ENCODE peak calls at places on chromosomes 3 and 15, in six cellular contexts. One of them, this sample, is unnamed.

GRCh38 chr3:14658978-14659377 is 7.4 kb downstream of the CCDC174 start:
- DNase-seq in Calu3: no peak
- DNase-seq in HAP-1: no peak
- DNase-seq in HuH-7: no peak
- DNase-seq in NCI-H1092: no peak
- DNase-seq in ascending aorta: no peak
- DNase-seq in this sample: no peak

GRCh38 chr15:46644493-46645481 is 1010.0 kb downstream of the SQOR start:
- DNase-seq in HAP-1: no peak
- DNase-seq in Calu3: no peak
- DNase-seq in NCI-H1092: no peak
- DNase-seq in ascending aorta: no peak
- DNase-seq in HuH-7: no peak
- DNase-seq in this sample: no peak

GRCh38 chr15:85520650-85521049 is 140.2 kb downstream of the AKAP13 start:
- DNase-seq in HuH-7: no peak
- DNase-seq in NCI-H1092: no peak
- DNase-seq in HAP-1: no peak
- DNase-seq in ascending aorta: no peak
- DNase-seq in Calu3: no peak
- DNase-seq in this sample: no peak

GRCh38 chr3:54964081-54964480 is 36.2 kb upstream of the LRTM1 start:
- DNase-seq in Calu3: no peak
- DNase-seq in HAP-1: no peak
- DNase-seq in NCI-H1092: no peak
- DNase-seq in HuH-7: no peak
- DNase-seq in ascending aorta: no peak
- DNase-seq in this sample: no peak

GRCh38 chr3:50126287-50127211 is 28.6 kb upstream of the SEMA3F start:
- DNase-seq in HAP-1: no peak
- DNase-seq in ascending aorta: no peak
- DNase-seq in NCI-H1092: no peak
- DNase-seq in Calu3: no peak
- DNase-seq in HuH-7: no peak
- DNase-seq in this sample: no peak

GRCh38 chr15:39586387-39587171 is 5.7 kb downstream of the THBS1 start:
- DNase-seq in ascending aorta: no peak
- DNase-seq in Calu3: no peak
- DNase-seq in HAP-1: no peak
- DNase-seq in HuH-7: no peak
- DNase-seq in NCI-H1092: no peak
- DNase-seq in this sample: peak

GRCh38 chr15:68367992-68368391 is 64.0 kb downstream of the ITGA11 start:
- DNase-seq in NCI-H1092: no peak
- DNase-seq in HAP-1: no peak
- DNase-seq in Calu3: no peak
- DNase-seq in HuH-7: no peak
- DNase-seq in ascending aorta: no peak
- DNase-seq in this sample: no peak

GRCh38 chr3:60919296-60919695 is 332.0 kb downstream of the FHIT start:
- DNase-seq in Calu3: no peak
- DNase-seq in HuH-7: no peak
- DNase-seq in ascending aorta: no peak
- DNase-seq in NCI-H1092: no peak
- DNase-seq in HAP-1: no peak
- DNase-seq in this sample: no peak

This sample was measured in endothelial cell of umbilical vein.